ENCODE peak calls at places on chromosomes 7 and 10, in four cellular contexts. Y is CD8-positive, alpha-beta memory T cell; H is posterior vena cava; O is HFFc6. M is an unnamed sample.

GRCh38 chr10:125038637-125039036 is 96.7 kb downstream of the ZRANB1 start:
- DNase-seq in Y (no peak), H (peak), O (peak), M (no peak)

GRCh38 chr7:2313450-2314208 is 612 bp downstream of the SNX8 start:
- DNase-seq in Y (no peak), H (peak), O (no peak), M (no peak)

GRCh38 chr7:126856691-126857291 is 395.9 kb downstream of the GRM8 start:
- DNase-seq in Y (no peak), H (no peak), O (no peak), M (peak)

GRCh38 chr10:86253171-86254072 is 113.2 kb downstream of the GRID1 start:
- DNase-seq in Y (no peak), H (no peak), O (no peak), M (no peak)

GRCh38 chr10:89001428-89002072 is 11.0 kb downstream of the FAS start:
- DNase-seq in Y (no peak), H (no peak), O (no peak), M (no peak)

GRCh38 chr7:155090647-155091046 is 20.5 kb downstream of the HTR5A start:
- DNase-seq in Y (no peak), H (no peak), O (no peak), M (no peak)

GRCh38 chr10:1074063-1074747 is 18.0 kb downstream of the WDR37 start:
- DNase-seq in Y (no peak), H (no peak), O (no peak), M (no peak)

GRCh38 chr10:12427276-12427675 is 77.9 kb downstream of the CAMK1D start:
- DNase-seq in Y (no peak), H (no peak), O (no peak), M (no peak)

GRCh38 chr7:136923111-136923510 is 54.7 kb downstream of the CHRM2 start:
- DNase-seq in Y (no peak), H (no peak), O (peak), M (no peak)

GRCh38 chr7:13880789-13881188 is 108.7 kb downstream of the ETV1 start:
- DNase-seq in Y (no peak), H (no peak), O (peak), M (no peak)

GRCh38 chr7:109235316-109235715 is 665.6 kb downstream of the DNAJB9 start:
- DNase-seq in Y (no peak), H (no peak), O (no peak), M (no peak)

GRCh38 chr7:47154781-47155180 is 427.1 kb downstream of the TNS3 start:
- DNase-seq in Y (no peak), H (no peak), O (peak), M (no peak)

GRCh38 chr10:78851652-78852051 is 217.1 kb upstream of the ZMIZ1 start:
- DNase-seq in Y (no peak), H (no peak), O (no peak), M (no peak)

GRCh38 chr7:27866828-27867227 is 126.9 kb downstream of the TAX1BP1 start:
- DNase-seq in Y (no peak), H (no peak), O (no peak), M (no peak)

GRCh38 chr7:74037609-74038008 is 9.6 kb downstream of the ELN start:
- DNase-seq in Y (no peak), H (peak), O (no peak), M (no peak)

GRCh38 chr7:137953692-137954470 is 48.0 kb downstream of the CREB3L2 start:
- DNase-seq in Y (no peak), H (no peak), O (peak), M (no peak)

GRCh38 chr7:22445140-22445722 is 54.8 kb downstream of the STEAP1B start:
- DNase-seq in Y (no peak), H (peak), O (no peak), M (no peak)

GRCh38 chr10:70672165-70672992 is at the start of gene ADAMTS14:
- DNase-seq in Y (no peak), H (peak), O (no peak), M (no peak)

GRCh38 chr10:97937054-97937453 is 87.4 kb downstream of the GOLGA7B start:
- DNase-seq in Y (no peak), H (peak), O (no peak), M (no peak)

GRCh38 chr10:47332371-47332770 is 10.1 kb downstream of the GDF2 start:
- DNase-seq in Y (no peak), H (peak), O (no peak), M (no peak)

GRCh38 chr10:60186315-60187071 is 203.2 kb downstream of the ANK3 start:
- DNase-seq in Y (no peak), H (no peak), O (no peak), M (no peak)

GRCh38 chr10:112332509-112333228 is 41.2 kb upstream of the ACSL5 start:
- DNase-seq in Y (no peak), H (no peak), O (no peak), M (no peak)

GRCh38 chr10:28250782-28251181 is 52.1 kb downstream of the MPP7 start:
- DNase-seq in Y (no peak), H (no peak), O (peak), M (no peak)

M was measured in GM18507.